ENCODE peak calls at places on chromosomes 13 and 19, in four cellular contexts. X is prostate gland; T is small intestine; Z is CD8-positive, alpha-beta T cell. U is an unnamed sample.

GRCh38 chr13:60646600-60646999 is 249.6 kb downstream of the TDRD3 start:
- DNase-seq in X (no peak), T (no peak), Z (no peak), U (no peak)

GRCh38 chr19:14570864-14571527 is 870 bp downstream of the NDUFB7 start:
- DNase-seq in X (no peak), T (no peak), Z (no peak), U (no peak)

GRCh38 chr13:36950330-36950729 is 30.3 kb upstream of the SMAD9 start:
- DNase-seq in X (no peak), T (no peak), Z (no peak), U (no peak)

GRCh38 chr13:33352520-33352919 is 67.0 kb upstream of the STARD13 start:
- DNase-seq in X (no peak), T (no peak), Z (no peak), U (no peak)

GRCh38 chr19:27905074-27905473 is 1307.9 kb downstream of the UQCRFS1 start:
- DNase-seq in X (no peak), T (no peak), Z (no peak), U (no peak)

GRCh38 chr13:35266412-35266811 is 210.1 kb downstream of the MAB21L1 start:
- DNase-seq in X (no peak), T (no peak), Z (no peak), U (no peak)

GRCh38 chr19:55526216-55527196 is 10.4 kb downstream of the SBK2 start:
- DNase-seq in X (peak; percentile 32), T (peak; percentile 62), Z (no peak), U (no peak)

GRCh38 chr13:21344662-21345176 is 114.4 kb downstream of the ZDHHC20 start:
- DNase-seq in X (no peak), T (peak; percentile 11), Z (peak; percentile 13), U (peak; percentile 32)

GRCh38 chr13:79581870-79582315 is 100.9 kb downstream of the NDFIP2 start:
- DNase-seq in X (peak; percentile 45), T (no peak), Z (no peak), U (no peak)

GRCh38 chr13:106981050-106981449 is 413.1 kb upstream of the ARGLU1 start:
- DNase-seq in X (no peak), T (no peak), Z (no peak), U (no peak)

GRCh38 chr13:113060557-113061270 is 44.9 kb upstream of the F7 start:
- DNase-seq in X (no peak), T (no peak), Z (no peak), U (no peak)

GRCh38 chr13:101346942-101347728 is 69.2 kb downstream of the NALCN start:
- DNase-seq in X (no peak), T (no peak), Z (no peak), U (no peak)

GRCh38 chr19:44113784-44114390 is 688 bp downstream of the ZNF225 start:
- DNase-seq in X (peak; percentile 4), T (peak; percentile 7), Z (peak; percentile 0), U (no peak)

GRCh38 chr19:30719189-30719990 is 347.2 kb downstream of the ZNF536 start:
- DNase-seq in X (peak; percentile 64), T (peak; percentile 65), Z (no peak), U (no peak)

GRCh38 chr13:109213714-109214113 is 572.7 kb downstream of the IRS2 start:
- DNase-seq in X (no peak), T (no peak), Z (no peak), U (no peak)

GRCh38 chr19:38867176-38867780 is 10.8 kb downstream of the RINL start:
- DNase-seq in X (no peak), T (no peak), Z (no peak), U (no peak)

GRCh38 chr13:32246468-32246867 is 68.7 kb downstream of the ZAR1L start:
- DNase-seq in X (peak; percentile 38), T (peak; percentile 61), Z (no peak), U (peak; percentile 9)

GRCh38 chr13:43516401-43516826 is 270.4 kb downstream of the ENOX1 start:
- DNase-seq in X (peak; percentile 63), T (no peak), Z (no peak), U (no peak)

GRCh38 chr19:14089412-14089661 is 1.2 kb downstream of the SAMD1 start:
- DNase-seq in X (no peak), T (no peak), Z (no peak), U (no peak)

GRCh38 chr13:35858665-35859064 is 272.5 kb downstream of the DCLK1 start:
- DNase-seq in X (no peak), T (no peak), Z (no peak), U (no peak)

GRCh38 chr13:98923641-98924397 is 54.0 kb downstream of the DOCK9 start:
- DNase-seq in X (peak; percentile 15), T (no peak), Z (no peak), U (no peak)

GRCh38 chr19:49071860-49072547 is 495 bp downstream of the KCNA7 start:
- DNase-seq in X (no peak), T (no peak), Z (no peak), U (no peak)

GRCh38 chr19:1884719-1885334 is 469 bp downstream of the ABHD17A start:
- DNase-seq in X (no peak), T (no peak), Z (no peak), U (no peak)

GRCh38 chr19:1883784-1884183 is 1.5 kb downstream of the ABHD17A start:
- DNase-seq in X (no peak), T (peak; percentile 37), Z (no peak), U (peak; percentile 66)

GRCh38 chr19:1882089-1882785 is 3.1 kb downstream of the ABHD17A start:
- DNase-seq in X (no peak), T (peak; percentile 62), Z (peak; percentile 63), U (peak; percentile 85)

GRCh38 chr19:1884291-1884718 is 991 bp downstream of the ABHD17A start:
- DNase-seq in X (no peak), T (peak; percentile 65), Z (no peak), U (peak; percentile 44)

DNA sequence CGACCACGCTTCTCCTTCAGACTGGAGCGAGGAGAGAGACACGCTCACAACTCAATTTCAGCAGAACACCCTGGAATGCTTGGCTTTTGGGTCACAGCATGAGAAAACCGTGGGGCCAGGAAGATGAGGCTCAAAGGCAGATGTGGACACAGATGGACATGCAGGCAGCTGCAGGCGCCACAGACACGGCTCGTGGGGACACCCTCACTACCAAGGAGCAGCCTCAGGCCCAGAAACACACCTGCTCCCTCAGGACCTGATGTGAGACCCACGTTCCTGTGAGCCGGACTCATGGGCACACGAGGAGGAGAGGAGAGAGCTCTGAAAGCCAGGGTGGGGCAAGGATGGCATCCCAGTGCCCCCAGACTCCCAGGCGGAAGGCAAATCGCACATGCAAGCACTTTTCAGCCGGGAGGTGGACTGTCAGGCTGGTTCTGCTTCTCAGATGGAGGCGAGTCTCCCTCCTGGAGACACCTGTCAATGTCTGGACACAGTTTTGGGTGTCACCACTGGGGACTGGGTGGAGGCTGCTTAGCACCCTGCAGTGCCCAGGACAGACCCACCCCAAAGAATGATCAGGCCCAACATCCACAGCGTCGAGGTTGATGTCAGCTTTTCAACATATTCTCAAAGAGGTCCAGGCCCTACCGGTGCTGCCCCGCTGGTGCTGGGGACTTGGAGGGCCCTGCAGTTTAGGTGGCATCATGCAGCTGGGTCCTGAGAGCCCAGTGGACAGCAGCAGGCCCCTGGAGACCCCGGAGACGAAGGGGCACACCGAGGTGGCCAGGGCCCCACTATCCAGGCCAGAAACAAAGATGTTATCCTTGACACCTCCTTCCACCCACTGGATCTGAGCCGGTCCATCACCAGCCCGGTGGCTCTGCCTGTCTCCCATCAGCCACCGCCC is 2.3 kb downstream of the ABHD17A start:
- DNase-seq in X (no peak), T (no peak), Z (no peak), U (no peak)
- H3K4me3 ChIP-seq in X (no peak overlapping the region), T (no peak overlapping the region), Z (peak overlapping the region; percentile 77), U (peak overlapping the region; percentile 93)

GRCh38 chr19:39943586-39943985 is 9.2 kb upstream of the FCGBP start:
- DNase-seq in X (no peak), T (peak; percentile 80), Z (no peak), U (no peak)

GRCh38 chr19:39941615-39942507 is 7.4 kb upstream of the FCGBP start:
- DNase-seq in X (no peak), T (peak; percentile 55), Z (peak; percentile 33), U (peak; percentile 84)

GRCh38 chr19:39937792-39938191 is 3.4 kb upstream of the FCGBP start:
- DNase-seq in X (no peak), T (no peak), Z (no peak), U (no peak)

GRCh38 chr19:39940221-39940833 is 5.9 kb upstream of the FCGBP start:
- DNase-seq in X (no peak), T (no peak), Z (no peak), U (no peak)

DNA sequence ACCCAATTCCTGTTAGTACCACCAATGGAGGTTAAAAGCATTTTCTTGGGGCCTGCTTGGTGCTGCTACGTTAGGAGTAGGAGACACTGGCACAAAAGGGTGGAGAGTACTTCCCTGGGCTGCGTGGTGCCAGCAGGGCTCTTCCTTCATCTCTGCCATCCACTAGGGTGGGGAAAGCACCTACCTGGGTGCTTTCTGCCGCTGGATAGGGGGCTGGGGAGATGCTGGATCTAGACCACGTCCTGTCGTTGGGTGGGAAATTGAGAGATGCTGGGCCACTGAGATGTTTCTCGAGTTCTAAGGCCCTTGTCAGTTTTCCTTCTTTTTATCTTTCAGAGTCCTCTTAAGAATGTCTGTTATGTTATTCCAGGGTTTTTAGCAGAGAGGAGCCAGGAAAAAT is 6.7 kb upstream of the FCGBP start:
- DNase-seq in X (no peak), T (no peak), Z (no peak), U (no peak)
- H3K27me3 ChIP-seq in X (no peaks in the 10 kb centered on the region), T (no peaks in the 10 kb centered on the region), Z (no peaks in the 10 kb centered on the region), U (no peaks in the 10 kb centered on the region)

GRCh38 chr13:75685239-75685697 is 49.1 kb downstream of the LMO7 start:
- DNase-seq in X (peak; percentile 44), T (no peak), Z (no peak), U (no peak)
- H3K4me3 ChIP-seq in X (no peak overlapping the region), T (no peak overlapping the region), Z (no peak overlapping the region), U (no peak overlapping the region)

GRCh38 chr13:29933401-29933800 is 83.0 kb upstream of the UBL3 start:
- DNase-seq in X (no peak), T (no peak), Z (no peak), U (no peak)
- H3K27me3 ChIP-seq in X (no peaks in the 10 kb centered on the region), T (no peaks in the 10 kb centered on the region), Z (no peaks in the 10 kb centered on the region), U (no peaks in the 10 kb centered on the region)

GRCh38 chr19:1089126-1089771 is 5.9 kb downstream of the POLR2E start:
- DNase-seq in X (no peak), T (no peak), Z (no peak), U (no peak)
- H3K4me3 ChIP-seq in X (no peak overlapping the region), T (no peak overlapping the region), Z (no peak overlapping the region), U (no peak overlapping the region)

U was measured in CD4-positive, alpha-beta memory T cell.